ENCODE peak calls at places on chromosomes 16 and 17, in nine cellular contexts. A, O, M, E, C, R, V, U and F are unnamed samples.

GRCh38 chr17:72788950-72789585 is 303.4 kb downstream of the SLC39A11 start:
- DNase-seq in A (no peak), V (no peak), O (no peak), U (no peak), C (no peak), R (no peak), E (no peak), M (no peak), F (no peak)

GRCh38 chr17:58321571-58322525 is 6.7 kb downstream of the TSPOAP1 start:
- DNase-seq in C (no peak), E (no peak), A (no peak), U (no peak), V (no peak), M (no peak), R (no peak), O (no peak), F (no peak)

GRCh38 chr16:11408261-11408660 is 63.0 kb downstream of the RMI2 start:
- DNase-seq in E (no peak), O (peak), A (no peak), M (no peak), V (peak), U (no peak), R (no peak), C (no peak), F (peak)

GRCh38 chr16:17312100-17312732 is 158.5 kb downstream of the XYLT1 start:
- DNase-seq in O (no peak), V (no peak), U (no peak), C (peak), M (peak), A (no peak), R (no peak), E (no peak), F (no peak)

GRCh38 chr17:57326348-57326747 is 70.0 kb downstream of the MSI2 start:
- DNase-seq in O (no peak), C (no peak), R (no peak), A (no peak), U (no peak), E (no peak), V (no peak), M (no peak), F (no peak)

GRCh38 chr17:28252436-28252835 is 66.6 kb upstream of the TMEM97 start:
- DNase-seq in V (no peak), A (no peak), U (no peak), E (no peak), R (no peak), C (no peak), O (no peak), M (no peak), F (no peak)

GRCh38 chr16:2471016-2471652 is at the start of gene NTN3:
- DNase-seq in U (peak), O (no peak), M (no peak), A (no peak), C (no peak), V (no peak), E (peak), R (no peak), F (no peak)

GRCh38 chr17:78315355-78316114 is 44.3 kb downstream of the SOCS3 start:
- DNase-seq in O (no peak), C (no peak), A (peak), R (no peak), M (peak), E (no peak), V (peak), U (no peak), F (no peak)

GRCh38 chr16:85800321-85800669 is 800 bp downstream of the COX4I1 start:
- DNase-seq in O (peak), V (no peak), A (no peak), U (no peak), C (no peak), M (no peak), E (no peak), R (no peak), F (no peak)

GRCh38 chr16:49986351-49987124 is 38.5 kb upstream of the CNEP1R1 start:
- DNase-seq in E (no peak), C (no peak), M (peak), V (peak), A (no peak), U (no peak), O (no peak), R (no peak), F (no peak)